ENCODE peak calls at places on chromosomes 1 and 21, in eight cellular contexts. W is fibroblast of lung, J is lower leg skin, Q is coronary artery, U is HFF-Myc, K is foreskin fibroblast, V is Calu3, G is fibroblast of mammary gland. S is an unnamed sample.

GRCh38 chr1:87335175-87335992 is 6.7 kb downstream of the LMO4 start:
- DNase-seq in Q (peak), V (peak), U (no peak), W (peak), J (peak), G (no peak), K (no peak), S (no peak)

GRCh38 chr1:64073705-64074104 is 129.7 kb upstream of the UBE2U start:
- DNase-seq in G (peak), W (peak), Q (no peak), K (no peak), J (no peak), V (no peak), U (no peak), S (no peak)

GRCh38 chr1:3063379-3064295 is 5.4 kb upstream of the PRDM16 start:
- DNase-seq in K (no peak), J (no peak), W (no peak), Q (peak), U (no peak), V (no peak), G (no peak), S (no peak)

GRCh38 chr1:212247179-212247721 is 38.0 kb upstream of the PPP2R5A start:
- DNase-seq in W (peak), U (no peak), V (no peak), Q (no peak), G (peak), J (no peak), K (peak), S (no peak)

GRCh38 chr1:2276803-2277580 is 48.9 kb downstream of the SKI start:
- DNase-seq in G (peak), U (no peak), J (no peak), W (peak), K (peak), V (no peak), Q (no peak), S (no peak)

GRCh38 chr1:101013776-101014175 is 11.8 kb downstream of the DPH5 start:
- DNase-seq in Q (no peak), G (no peak), V (no peak), W (no peak), K (no peak), U (no peak), J (no peak), S (no peak)

GRCh38 chr1:9589144-9589718 is 520 bp downstream of the TMEM201 start:
- DNase-seq in W (peak), K (no peak), Q (peak), V (peak), J (no peak), U (no peak), G (peak), S (no peak)

GRCh38 chr1:239587066-239587465 is 200.7 kb downstream of the CHRM3 start:
- DNase-seq in J (no peak), U (no peak), V (no peak), W (no peak), K (no peak), Q (no peak), G (no peak), S (no peak)

GRCh38 chr1:51231121-51231520 is 5.0 kb upstream of the RNF11 start:
- DNase-seq in Q (no peak), K (no peak), G (peak), W (peak), U (no peak), J (no peak), V (no peak), S (no peak)

GRCh38 chr1:20726932-20727745 is 5.4 kb downstream of the SH2D5 start:
- DNase-seq in U (no peak), Q (peak), K (no peak), V (no peak), W (no peak), G (no peak), J (no peak), S (no peak)

GRCh38 chr1:208081972-208082371 is 162.2 kb downstream of the PLXNA2 start:
- DNase-seq in G (peak), V (no peak), Q (no peak), U (no peak), J (no peak), W (no peak), K (peak), S (no peak)

GRCh38 chr1:61043010-61043820 is 39.1 kb upstream of the NFIA start:
- DNase-seq in K (peak), V (peak), G (peak), W (peak), J (peak), U (no peak), Q (peak), S (peak)

GRCh38 chr21:33644383-33645074 is 2.2 kb downstream of the ITSN1 start:
- DNase-seq in W (peak), V (no peak), G (peak), U (no peak), K (peak), J (no peak), Q (no peak), S (no peak)

GRCh38 chr1:167627615-167627864 is 2.5 kb upstream of the RCSD1 start:
- DNase-seq in W (no peak), G (no peak), V (no peak), Q (no peak), J (no peak), K (no peak), U (no peak), S (no peak)

GRCh38 chr21:15895142-15896106 is 165.6 kb downstream of the USP25 start:
- DNase-seq in U (no peak), G (peak), Q (no peak), J (no peak), K (no peak), W (peak), V (no peak), S (no peak)

GRCh38 chr1:1470626-1471388 is 758 bp upstream of the ATAD3B start:
- DNase-seq in U (no peak), J (peak), G (peak), Q (no peak), W (no peak), V (no peak), K (no peak), S (no peak)

GRCh38 chr1:245939756-245940345 is 567.2 kb downstream of the SMYD3 start:
- DNase-seq in U (no peak), W (no peak), J (no peak), V (no peak), Q (no peak), G (no peak), K (no peak), S (no peak)

GRCh38 chr1:7810395-7810794 is 26.3 kb downstream of the PER3 start:
- DNase-seq in G (peak), V (no peak), U (peak), W (peak), Q (no peak), K (peak), J (no peak), S (peak)

GRCh38 chr1:172600615-172601014 is 58.3 kb upstream of the FASLG start:
- DNase-seq in G (no peak), U (no peak), K (no peak), J (no peak), Q (no peak), W (no peak), V (no peak), S (no peak)

GRCh38 chr1:203051841-203052324 is 25.6 kb downstream of the PPFIA4 start:
- DNase-seq in G (no peak), W (no peak), U (no peak), V (no peak), K (no peak), Q (no peak), J (no peak), S (no peak)

GRCh38 chr21:28731700-28732321 is 260.9 kb downstream of the LTN1 start:
- DNase-seq in K (no peak), V (no peak), U (no peak), G (no peak), Q (no peak), J (no peak), W (no peak), S (no peak)

DNA sequence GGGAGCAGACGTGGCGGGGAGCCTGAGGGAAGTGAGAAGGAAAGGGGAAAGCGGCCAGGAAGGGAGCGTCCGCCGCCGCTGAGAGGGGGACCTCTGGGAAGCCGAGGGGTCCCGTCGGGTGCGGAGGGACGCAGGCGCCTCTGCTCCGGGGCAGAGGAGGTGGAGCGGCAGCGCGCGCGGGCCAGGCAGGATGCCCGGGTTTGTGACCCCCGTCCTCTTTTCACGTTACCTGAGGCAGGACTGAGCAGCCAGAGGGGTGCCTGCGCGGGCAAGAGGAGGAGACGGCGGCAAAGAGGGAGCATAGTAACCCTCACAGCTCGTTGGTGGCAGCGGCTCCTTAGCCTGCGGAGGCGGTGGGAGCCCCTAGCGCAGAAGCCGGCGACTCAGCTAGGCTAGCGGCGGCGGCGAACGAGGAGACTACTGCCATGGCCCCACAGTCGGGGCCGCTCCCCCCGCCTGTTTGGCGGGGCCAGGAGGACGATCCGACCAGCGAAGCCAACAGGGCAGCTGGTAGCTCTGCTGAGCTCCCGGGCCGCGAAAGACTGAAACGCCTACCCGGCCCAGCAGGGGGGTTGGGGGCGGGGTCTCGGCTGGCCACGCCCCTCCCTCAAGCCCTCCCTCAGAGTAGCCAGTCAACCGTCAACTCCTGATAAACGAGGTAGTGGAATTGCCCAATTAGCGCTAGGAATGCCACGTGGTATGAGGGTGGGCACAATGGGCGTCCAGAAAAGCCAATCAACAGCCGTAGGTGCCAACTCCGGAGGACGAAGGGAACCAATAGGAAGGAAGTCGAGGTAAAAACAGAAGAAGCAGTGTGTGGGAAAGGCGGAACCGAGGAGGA is at the start of gene TESK2:
- DNase-seq in Q (peak), J (peak), K (peak), G (peak), U (peak), W (peak), V (peak), S (peak)
- TF ChIP-seq CTCF in Q (no peak), J (no peak), K (no peak), G (no peak), U (peak), W (no peak), V (no peak), S (no peak)

GRCh38 chr1:17551755-17552234 is 12.3 kb downstream of the ARHGEF10L start:
- DNase-seq in U (no peak), G (peak), V (peak), K (peak), W (peak), Q (peak), J (no peak), S (no peak)

GRCh38 chr1:17557986-17558385 is 18.5 kb downstream of the ARHGEF10L start:
- DNase-seq in J (no peak), W (no peak), U (no peak), K (no peak), V (no peak), G (no peak), Q (no peak), S (no peak)

GRCh38 chr1:17554966-17555365 is 15.5 kb downstream of the ARHGEF10L start:
- DNase-seq in G (no peak), Q (no peak), V (no peak), U (no peak), J (no peak), W (no peak), K (no peak), S (no peak)

GRCh38 chr1:17550684-17551584 is 11.4 kb downstream of the ARHGEF10L start:
- DNase-seq in V (no peak), Q (no peak), W (no peak), G (no peak), K (no peak), U (no peak), J (no peak), S (no peak)

GRCh38 chr1:17553970-17554369 is 14.5 kb downstream of the ARHGEF10L start:
- DNase-seq in U (peak), J (no peak), G (peak), K (peak), Q (no peak), V (peak), W (peak), S (no peak)
- TF ChIP-seq CTCF in U (no peak), J (no peak), G (no peak), K (no peak), Q (no peak), V (no peak), W (no peak), S (no peak)

GRCh38 chr1:6162341-6162740 is 17.8 kb downstream of the CHD5 start:
- DNase-seq in Q (no peak), V (no peak), G (no peak), J (no peak), K (no peak), W (no peak), U (no peak), S (no peak)

GRCh38 chr1:6165027-6165426 is 15.1 kb downstream of the CHD5 start:
- DNase-seq in Q (no peak), W (no peak), K (no peak), U (no peak), V (no peak), J (no peak), G (no peak), S (no peak)

GRCh38 chr1:6163973-6164617 is 16.0 kb downstream of the CHD5 start:
- DNase-seq in K (no peak), V (no peak), G (no peak), W (no peak), Q (no peak), U (no peak), J (no peak), S (no peak)

GRCh38 chr1:6163191-6163972 is 16.7 kb downstream of the CHD5 start:
- DNase-seq in V (no peak), J (no peak), U (no peak), G (no peak), W (no peak), K (no peak), Q (no peak), S (no peak)

GRCh38 chr1:6162773-6163172 is 17.3 kb downstream of the CHD5 start:
- DNase-seq in K (no peak), J (no peak), U (no peak), Q (no peak), G (no peak), W (no peak), V (peak), S (no peak)
- TF ChIP-seq CTCF in K (no peak), J (no peak), U (no peak), Q (no peak), G (no peak), W (no peak), V (no peak), S (no peak)

GRCh38 chr1:198556969-198557368 is 16.5 kb upstream of the ATP6V1G3 start:
- DNase-seq in J (peak), W (no peak), G (no peak), V (no peak), U (peak), Q (no peak), K (no peak), S (no peak)

GRCh38 chr1:198549863-198550262 is 9.4 kb upstream of the ATP6V1G3 start:
- DNase-seq in G (no peak), Q (no peak), J (no peak), K (no peak), V (no peak), U (no peak), W (no peak), S (no peak)

GRCh38 chr1:198558402-198558801 is 17.9 kb upstream of the ATP6V1G3 start:
- DNase-seq in K (no peak), V (no peak), J (no peak), G (no peak), U (no peak), Q (no peak), W (no peak), S (no peak)

GRCh38 chr1:198548890-198549289 is 8.4 kb upstream of the ATP6V1G3 start:
- DNase-seq in U (no peak), K (no peak), V (no peak), J (no peak), Q (no peak), W (no peak), G (no peak), S (no peak)

GRCh38 chr1:198553017-198553416 is 12.5 kb upstream of the ATP6V1G3 start:
- DNase-seq in U (no peak), Q (no peak), J (no peak), V (no peak), W (no peak), G (no peak), K (no peak), S (no peak)
- TF ChIP-seq CTCF in U (no peak), Q (no peak), J (no peak), V (no peak), W (no peak), G (no peak), K (no peak), S (no peak)

DNA sequence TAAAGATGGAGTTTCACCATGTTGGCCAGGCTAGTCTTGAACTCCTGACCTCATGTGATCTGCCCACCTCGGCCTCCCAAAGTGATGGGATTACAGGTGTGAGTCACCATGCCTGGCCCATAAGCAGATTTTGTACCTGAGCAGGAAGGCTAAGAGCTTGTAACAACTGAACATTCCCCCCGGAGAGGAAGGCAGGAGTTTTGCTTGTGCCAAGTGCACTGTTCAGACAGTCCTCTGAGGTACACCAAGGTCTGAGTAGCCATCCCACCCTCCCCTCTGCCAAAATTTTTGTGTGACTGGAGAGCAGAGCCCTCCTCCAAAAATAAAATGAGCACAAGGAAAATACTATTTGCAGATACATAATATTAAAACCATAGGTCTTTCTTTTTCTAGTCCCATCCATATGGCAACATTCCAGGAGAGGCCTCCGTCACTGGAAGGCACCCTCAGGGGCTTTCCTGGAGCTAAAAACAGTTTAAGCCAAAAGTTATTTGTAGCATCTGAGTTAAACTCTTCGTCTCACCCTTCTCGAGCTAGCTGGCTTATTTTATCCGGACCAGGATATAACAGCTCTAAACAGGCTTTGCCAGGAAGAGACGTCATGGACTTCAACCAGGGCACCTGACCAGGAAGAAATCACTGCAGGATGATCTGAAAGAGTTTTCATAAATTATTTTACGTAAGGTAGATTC is 27.2 kb downstream of the CAPN2 start:
- DNase-seq in G (no peak), V (peak), U (no peak), Q (no peak), K (no peak), W (no peak), J (no peak), S (no peak)
- TF ChIP-seq CTCF in G (no peak), V (no peak), U (no peak), Q (no peak), K (no peak), W (no peak), J (no peak), S (no peak)

GRCh38 chr1:59638172-59638800 is 176.5 kb upstream of the HOOK1 start:
- DNase-seq in G (peak), Q (no peak), J (no peak), V (peak), W (peak), K (peak), U (peak), S (peak)
- TF ChIP-seq CTCF in G (peak), Q (no peak), J (no peak), V (no peak), W (no peak), K (no peak), U (no peak), S (no peak)

GRCh38 chr21:46092811-46093667 is 4.9 kb upstream of the COL6A2 start:
- DNase-seq in W (no peak), K (no peak), U (no peak), G (peak), J (no peak), V (no peak), Q (no peak), S (no peak)
- TF ChIP-seq CTCF in W (peak), K (peak), U (peak), G (peak), J (no peak), V (no peak), Q (no peak), S (no peak)

S was measured in AG09319.